ENCODE peak calls at places on chromosomes 5 and 9, in eight cellular contexts. S, J, O, T, G, R, Q and V are unnamed samples.

GRCh38 chr5:136089804-136090203 is 42.8 kb upstream of the SMAD5 start:
- DNase-seq in J (no peak), T (peak; percentile 35), O (no peak), G (no peak), R (no peak), Q (no peak), S (no peak), V (no peak)

GRCh38 chr9:75146229-75146628 is 57.9 kb downstream of the OSTF1 start:
- DNase-seq in G (no peak), Q (no peak), O (no peak), J (no peak), T (no peak), R (no peak), S (no peak), V (no peak)

GRCh38 chr5:59790399-59791130 is 103.0 kb downstream of the PDE4D start:
- DNase-seq in O (no peak), T (peak; percentile 46), G (no peak), Q (no peak), S (no peak), J (no peak), R (no peak), V (no peak)

GRCh38 chr5:35436441-35437057 is 181.1 kb upstream of the SPEF2 start:
- DNase-seq in T (no peak), O (no peak), Q (no peak), R (no peak), G (no peak), J (no peak), S (no peak), V (no peak)

GRCh38 chr9:121298016-121298538 is 30.1 kb downstream of the GSN start:
- DNase-seq in G (no peak), O (no peak), T (no peak), R (no peak), S (no peak), Q (no peak), J (no peak), V (no peak)

GRCh38 chr9:134883040-134883782 is 2.6 kb downstream of the FCN2 start:
- DNase-seq in O (no peak), R (no peak), J (no peak), Q (no peak), S (no peak), T (no peak), G (no peak), V (no peak)

GRCh38 chr5:95959964-95960801 is 1.5 kb downstream of the ELL2 start:
- DNase-seq in O (no peak), Q (no peak), T (no peak), S (no peak), J (no peak), G (no peak), R (peak; percentile 23), V (no peak)

GRCh38 chr5:170151105-170151831 is 45.6 kb downstream of the FOXI1 start:
- DNase-seq in Q (no peak), O (peak; percentile 65), G (no peak), R (no peak), S (peak; percentile 17), J (peak; percentile 55), T (no peak), V (no peak)

GRCh38 chr9:93582115-93582514 is 5.7 kb downstream of the PHF2 start:
- DNase-seq in R (no peak), G (no peak), O (no peak), S (no peak), Q (no peak), J (no peak), T (no peak), V (no peak)

GRCh38 chr9:112348993-112349333 is 15.5 kb upstream of the PTBP3 start:
- DNase-seq in S (no peak), J (no peak), R (no peak), O (no peak), T (no peak), G (no peak), Q (no peak), V (no peak)

GRCh38 chr9:89562186-89562814 is 42.5 kb upstream of the GADD45G start:
- DNase-seq in R (no peak), G (no peak), T (no peak), S (no peak), Q (no peak), J (no peak), O (peak; percentile 69), V (no peak)

GRCh38 chr9:89567649-89568048 is 37.2 kb upstream of the GADD45G start:
- DNase-seq in J (no peak), T (no peak), G (no peak), Q (no peak), R (no peak), O (no peak), S (no peak), V (no peak)

GRCh38 chr9:89558948-89559347 is 45.9 kb upstream of the GADD45G start:
- DNase-seq in T (no peak), G (no peak), O (no peak), R (no peak), S (no peak), Q (no peak), J (no peak), V (no peak)

GRCh38 chr9:89563511-89564256 is 41.1 kb upstream of the GADD45G start:
- DNase-seq in S (no peak), T (no peak), O (no peak), R (no peak), G (no peak), J (no peak), Q (no peak), V (no peak)

GRCh38 chr9:89564257-89564878 is 40.4 kb upstream of the GADD45G start:
- DNase-seq in R (no peak), Q (peak; percentile 72), G (no peak), T (no peak), J (no peak), S (no peak), O (no peak), V (no peak)
- TF ChIP-seq CTCF in R (no peak), Q (no peak), G (no peak), T (no peak), J (no peak), S (peak; percentile 25), O (peak; percentile 36), V (no peak)

DNA sequence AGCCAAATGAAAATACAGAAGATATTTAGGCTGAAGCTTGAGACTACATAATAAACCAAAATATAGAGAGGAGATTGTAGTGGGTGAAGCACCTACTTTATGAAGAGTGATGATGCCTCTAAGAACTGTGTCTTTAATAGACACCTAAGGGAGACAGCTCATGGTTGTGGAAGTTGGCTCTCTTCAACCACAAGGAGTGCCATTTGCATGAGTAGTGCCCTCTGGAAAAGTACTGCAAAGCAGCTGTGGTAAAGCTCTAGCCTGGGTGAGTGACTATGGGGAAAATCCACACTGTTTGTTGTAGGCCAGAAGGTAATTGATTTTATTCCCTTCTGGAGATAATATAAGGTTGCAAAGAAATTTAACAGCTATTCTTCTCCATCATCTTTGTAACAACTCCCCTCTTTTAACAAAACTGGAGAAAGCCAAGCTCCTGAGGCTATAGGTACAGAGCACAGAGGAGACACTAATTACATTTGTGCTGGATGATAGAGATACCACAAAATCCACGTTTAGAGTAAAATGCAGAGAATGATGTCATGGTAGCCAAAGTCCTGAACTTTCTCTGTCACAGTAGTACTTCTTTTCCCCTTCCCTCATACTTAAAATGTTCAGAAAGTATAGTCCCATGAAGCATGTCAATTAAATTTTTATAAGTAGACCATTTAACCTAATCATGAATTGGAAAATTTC is 122.8 kb downstream of the STARD4 start:
- DNase-seq in Q (no peak), G (no peak), J (no peak), T (no peak), S (no peak), O (peak; percentile 56), R (no peak), V (no peak)
- TF ChIP-seq CTCF in Q (no peak), G (no peak), J (no peak), T (no peak), S (no peak), O (no peak), R (no peak), V (no peak)

GRCh38 chr5:150653145-150653761 is 7.8 kb upstream of the MYOZ3 start:
- DNase-seq in R (no peak), T (no peak), J (no peak), S (no peak), Q (no peak), G (no peak), O (no peak), V (no peak)
- TF ChIP-seq CTCF in R (no peak), T (no peak), J (no peak), S (peak; percentile 15), Q (no peak), G (no peak), O (peak; percentile 26), V (peak; percentile 7)

GRCh38 chr9:107240260-107240659 is 42.8 kb upstream of the RAD23B start:
- DNase-seq in T (no peak), Q (no peak), R (no peak), J (no peak), O (no peak), S (no peak), G (no peak), V (no peak)

GRCh38 chr9:107242073-107243063 is 40.7 kb upstream of the RAD23B start:
- DNase-seq in G (no peak), Q (no peak), T (no peak), S (no peak), J (no peak), O (no peak), R (no peak), V (no peak)

GRCh38 chr9:107237873-107238272 is 45.2 kb upstream of the RAD23B start:
- DNase-seq in Q (no peak), R (no peak), O (no peak), T (no peak), S (no peak), J (no peak), G (no peak), V (no peak)

GRCh38 chr9:107235765-107236442 is 47.2 kb upstream of the RAD23B start:
- DNase-seq in Q (no peak), J (no peak), T (no peak), O (no peak), R (no peak), S (no peak), G (no peak), V (no peak)

GRCh38 chr9:107239474-107239873 is 43.6 kb upstream of the RAD23B start:
- DNase-seq in Q (no peak), O (no peak), S (no peak), G (no peak), T (no peak), J (no peak), R (no peak), V (no peak)
- TF ChIP-seq CTCF in Q (peak; percentile 50), O (peak; percentile 16), S (no peak), G (peak; percentile 20), T (no peak), J (no peak), R (peak; percentile 7), V (peak; percentile 35)

DNA sequence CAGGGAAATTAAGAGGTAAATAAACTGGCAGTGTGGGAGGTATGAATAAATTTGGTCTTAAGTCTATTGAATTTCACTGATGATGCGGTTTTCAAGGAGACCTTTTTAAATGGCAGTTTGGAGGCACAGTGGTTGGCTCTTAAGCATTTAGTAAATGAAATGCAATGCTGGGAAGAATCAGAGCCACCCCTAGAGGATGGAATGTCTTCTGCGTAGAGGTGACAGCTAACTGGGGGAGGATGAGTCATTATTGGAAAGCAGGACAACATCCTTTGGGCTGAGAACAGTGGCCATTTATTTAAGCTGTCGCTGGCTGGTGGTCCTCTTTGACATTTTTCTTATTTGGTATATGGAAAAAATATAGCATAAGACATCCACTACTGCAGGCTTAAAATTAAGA is 163.2 kb downstream of the SH3GL2 start:
- DNase-seq in R (no peak), O (no peak), J (no peak), Q (no peak), T (no peak), S (no peak), G (no peak), V (no peak)
- TF ChIP-seq CTCF in R (no peak), O (peak; percentile 1), J (no peak), Q (no peak), T (no peak), S (no peak), G (no peak), V (peak; percentile 35)